ENCODE peak calls at places on chromosomes 5 and 9, in four cellular contexts. U is GM12878, C is K562, L is HepG2. V is an unnamed sample.

GRCh38 chr9:133421615-133422542 is at the start of gene ADAMTS13:
- DNase-seq in L (peak; percentile 74), U (peak; percentile 72), C (no peak), V (no peak)

GRCh38 chr5:80866372-80866771 is 93.8 kb upstream of the RASGRF2 start:
- DNase-seq in L (no peak), U (no peak), C (no peak), V (no peak)

GRCh38 chr9:97388721-97389238 is 23.1 kb upstream of the TDRD7 start:
- DNase-seq in U (peak; percentile 60), L (no peak), C (no peak), V (no peak)

GRCh38 chr5:125457617-125458016 is 711.2 kb upstream of the ZNF608 start:
- DNase-seq in U (no peak), L (no peak), C (no peak), V (no peak)

GRCh38 chr5:53422539-53422938 is 57.9 kb upstream of the FST start:
- DNase-seq in C (no peak), U (no peak), L (no peak), V (no peak)

GRCh38 chr5:89081360-89081759 is 198.4 kb upstream of the MEF2C start:
- DNase-seq in C (no peak), U (peak; percentile 62), L (no peak), V (no peak)

GRCh38 chr9:124497441-124497840 is 9.8 kb downstream of the NR5A1 start:
- DNase-seq in L (no peak), C (no peak), U (no peak), V (no peak)

GRCh38 chr9:74817281-74818181 is 70.2 kb downstream of the TRPM6 start:
- DNase-seq in U (no peak), C (no peak), L (no peak), V (no peak)

GRCh38 chr5:132369471-132370240 is at the start of gene SLC22A5:
- DNase-seq in L (peak; percentile 62), C (peak; percentile 86), U (no peak), V (peak; percentile 42)

GRCh38 chr5:95918421-95919006 is 43.1 kb downstream of the ELL2 start:
- DNase-seq in U (no peak), C (peak; percentile 23), L (no peak), V (no peak)

GRCh38 chr5:169393907-169394306 is 93.0 kb upstream of the SLIT3 start:
- DNase-seq in C (no peak), U (no peak), L (no peak), V (no peak)

GRCh38 chr5:72178910-72179815 is 71.9 kb downstream of the MAP1B start:
- DNase-seq in U (no peak), L (no peak), C (no peak), V (peak; percentile 28)

GRCh38 chr9:93207326-93207814 is 23.4 kb downstream of the WNK2 start:
- DNase-seq in C (no peak), U (no peak), L (no peak), V (no peak)

GRCh38 chr9:86034863-86035734 is 64.3 kb downstream of the GOLM1 start:
- DNase-seq in C (peak; percentile 26), U (no peak), L (peak; percentile 32), V (peak; percentile 29)

GRCh38 chr9:108166509-108166908 is 676.9 kb upstream of the KLF4 start:
- DNase-seq in L (peak; percentile 23), C (no peak), U (no peak), V (no peak)

GRCh38 chr9:132035679-132036078 is 44.0 kb downstream of the MED27 start:
- DNase-seq in L (no peak), U (no peak), C (no peak), V (no peak)

GRCh38 chr5:159915913-159916840 is at the start of gene ADRA1B:
- DNase-seq in C (peak; percentile 77), U (no peak), L (peak; percentile 10), V (no peak)

GRCh38 chr5:157612071-157612476 is 36.5 kb upstream of the ADAM19 start:
- DNase-seq in C (no peak), U (no peak), L (no peak), V (no peak)

GRCh38 chr5:108654042-108654441 is 93.7 kb upstream of the FER start:
- DNase-seq in U (no peak), C (no peak), L (no peak), V (no peak)

GRCh38 chr5:74040065-74040551 is 414.1 kb downstream of the ARHGEF28 start:
- DNase-seq in C (no peak), U (no peak), L (no peak), V (no peak)

GRCh38 chr9:93471135-93471534 is 17.8 kb upstream of the FAM120AOS start:
- DNase-seq in U (no peak), C (no peak), L (no peak), V (no peak)

GRCh38 chr5:19616821-19617220 is 371.2 kb downstream of the CDH18 start:
- DNase-seq in U (no peak), C (no peak), L (no peak), V (no peak)

GRCh38 chr5:175772747-175773533 is 98.4 kb upstream of the CPLX2 start:
- DNase-seq in U (no peak), C (no peak), L (no peak), V (no peak)

GRCh38 chr5:175778951-175779475 is 92.4 kb upstream of the CPLX2 start:
- DNase-seq in C (no peak), L (peak; percentile 29), U (no peak), V (peak; percentile 15)

GRCh38 chr5:175775416-175775815 is 96.0 kb upstream of the CPLX2 start:
- DNase-seq in L (no peak), U (no peak), C (no peak), V (no peak)

DNA sequence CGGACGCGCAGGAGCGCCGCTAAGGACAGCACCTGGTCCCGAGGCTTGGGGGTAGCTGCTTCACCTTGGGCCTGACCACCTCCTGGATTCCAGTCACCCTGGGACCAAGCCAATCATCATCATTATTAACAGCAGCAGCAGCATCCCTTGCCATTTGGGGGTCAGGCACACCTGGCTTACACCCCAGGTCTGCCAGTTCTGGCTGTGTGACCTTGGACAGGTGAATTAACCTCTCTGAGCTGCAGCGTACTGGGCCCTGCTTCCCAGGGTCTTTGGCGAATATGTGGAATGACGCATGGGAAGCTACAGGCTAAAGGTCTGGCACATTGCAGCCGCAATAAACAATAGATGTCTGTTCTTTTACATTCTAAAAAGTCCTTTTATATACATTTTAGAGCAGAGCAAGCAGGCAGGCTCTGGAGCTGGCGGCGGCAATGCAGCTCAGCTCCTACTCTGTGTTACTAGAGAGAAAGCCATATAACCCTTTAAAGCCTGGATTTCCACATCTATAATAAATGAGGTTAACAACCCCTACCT is 97.8 kb upstream of the CPLX2 start:
- DNase-seq in U (no peak), L (no peak), C (no peak), V (no peak)
- TF ChIP-seq CTCF in U (no peak), L (no peak), C (no peak), V (no peak)

GRCh38 chr5:68122929-68123328 is 92.6 kb upstream of the PIK3R1 start:
- DNase-seq in C (no peak), L (no peak), U (no peak), V (no peak)
- TF ChIP-seq ZNF274 in C (no peak), L (no peak), U (no peak), V (no peak)

GRCh38 chr5:179794575-179794974 is 789 bp downstream of the LTC4S start:
- DNase-seq in U (no peak), C (no peak), L (no peak), V (no peak)
- H3K4me3 ChIP-seq in U (no peak overlapping the region), C (no peak overlapping the region), L (no peak overlapping the region), V (peak overlapping the region; percentile 65)

DNA sequence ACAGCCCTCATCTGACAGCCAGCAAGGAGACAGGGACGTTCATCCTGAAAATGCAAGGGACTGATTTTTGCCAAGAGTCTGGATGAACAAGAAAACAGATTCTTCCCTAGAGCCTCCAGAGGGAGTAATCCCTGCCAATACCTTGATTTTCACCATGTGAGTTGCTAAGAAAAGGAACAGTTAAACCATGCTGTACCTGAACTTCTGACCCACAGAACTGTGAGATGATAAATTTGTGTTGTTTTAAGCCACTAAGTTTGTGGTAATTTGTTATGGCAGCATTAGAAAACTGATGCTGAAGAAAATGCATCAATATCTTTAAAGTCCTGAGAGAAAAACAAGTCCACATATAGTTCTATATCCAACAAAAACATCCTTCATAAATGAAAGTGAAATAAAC is 153.9 kb upstream of the ADAMTSL1 start:
- DNase-seq in L (no peak), C (no peak), U (no peak), V (no peak)
- TF ChIP-seq CTCF in L (no peak), C (no peak), U (no peak), V (no peak)

GRCh38 chr5:172186114-172186695 is 1.8 kb downstream of the STK10 start:
- DNase-seq in C (no peak), U (no peak), L (no peak), V (no peak)
- TF ChIP-seq ZNF274 in C (no peak), U (no peak), L (no peak), V (no peak)

DNA sequence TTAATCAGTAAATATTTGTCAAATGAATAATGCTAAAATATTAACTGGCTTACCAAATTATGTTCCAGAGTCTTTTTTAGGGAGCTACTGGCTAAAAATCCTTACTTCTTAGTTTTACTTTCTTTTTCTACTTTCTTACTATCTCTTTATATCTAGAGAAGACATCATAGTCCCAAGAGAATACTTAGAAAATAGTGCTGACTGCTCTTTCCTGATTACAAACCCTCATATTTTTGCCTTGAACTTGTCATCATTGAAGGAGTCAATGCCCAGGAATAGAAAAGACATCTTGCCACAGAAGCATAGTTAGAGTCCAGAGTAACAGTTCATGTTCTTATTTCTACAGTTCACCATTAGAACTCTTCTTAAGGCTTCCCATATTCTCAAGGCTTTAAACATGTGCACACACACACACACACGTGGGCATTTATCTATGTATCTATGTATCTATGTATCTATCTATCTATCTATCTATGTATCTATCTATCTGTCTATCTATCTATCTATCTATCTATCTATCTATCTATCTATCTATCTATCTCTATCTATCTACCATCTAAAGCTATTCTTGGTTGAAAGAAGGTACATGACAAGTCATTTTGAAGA is 654.3 kb downstream of the ANXA1 start:
- DNase-seq in U (no peak), C (no peak), L (no peak), V (no peak)
- H3K4me3 ChIP-seq in U (no peak overlapping the region), C (no peak overlapping the region), L (no peak overlapping the region), V (no peak overlapping the region)

GRCh38 chr5:15803280-15803679 is 303.3 kb downstream of the FBXL7 start:
- DNase-seq in U (no peak), L (no peak), C (no peak), V (no peak)

GRCh38 chr5:15806613-15807012 is 306.6 kb downstream of the FBXL7 start:
- DNase-seq in L (no peak), C (no peak), U (no peak), V (no peak)

GRCh38 chr5:15808577-15808976 is 308.6 kb downstream of the FBXL7 start:
- DNase-seq in L (no peak), U (no peak), C (no peak), V (no peak)

GRCh38 chr5:15807248-15807647 is 307.3 kb downstream of the FBXL7 start:
- DNase-seq in L (no peak), C (no peak), U (no peak), V (no peak)

GRCh38 chr5:15807861-15808260 is 307.9 kb downstream of the FBXL7 start:
- DNase-seq in U (no peak), L (no peak), C (no peak), V (no peak)
- TF ChIP-seq CTCF in U (no peak), L (no peak), C (no peak), V (no peak)

DNA sequence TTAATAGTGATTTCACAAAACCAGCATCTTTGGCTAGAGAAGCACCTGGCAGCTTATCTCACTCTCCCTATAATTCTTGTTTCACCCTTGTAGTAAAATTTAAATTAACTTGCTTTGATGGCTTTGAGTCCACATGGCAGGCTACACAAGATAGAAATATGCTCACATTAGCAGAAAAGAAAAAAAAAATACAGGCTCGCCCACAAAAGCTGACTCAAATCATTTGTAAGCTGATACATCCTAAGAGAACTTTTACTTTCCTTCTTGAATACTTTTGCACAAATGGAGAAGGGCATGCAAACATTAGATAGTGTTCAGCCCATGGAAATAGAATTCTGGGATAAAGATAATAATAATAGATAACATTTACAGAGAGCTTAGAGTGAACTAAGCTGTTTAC is 36.2 kb downstream of the TNFSF15 start:
- DNase-seq in L (no peak), C (no peak), U (no peak), V (no peak)
- TF ChIP-seq ZNF274 in L (no peak), C (no peak), U (no peak), V (no peak)

V was measured in HCT116.